ENCODE peak calls at places on chromosomes 13 and 19, in ten cellular contexts. D is COR-L47; I is activated CD4-positive, alpha-beta T cell treated with anti-CD3 and anti-CD28 coated beads, Interleukin-2, amount 50 U/mL, for 24 hours; R is BJ; Y is ascending aorta; N is activated gamma-delta T cell treated with anti-CD3 and anti-CD28 coated beads, Interleukin-2, amount 50 U/mL, for 16 hours; X is tibial nerve; F is GM12864; V is cardiac fibroblast; C is fibroblast of the conjunctiva. U is an unnamed sample.

GRCh38 chr19:31127132-31127967 is 221.9 kb downstream of the TSHZ3 start:
- DNase-seq in R (peak; percentile 94), V (peak; percentile 94), N (no peak), D (no peak), C (no peak), X (no peak), Y (peak; percentile 47), F (no peak), I (no peak), U (no peak)

GRCh38 chr19:46574533-46574932 is 26.6 kb upstream of the CALM3 start:
- DNase-seq in F (no peak), I (peak; percentile 11), N (peak; percentile 1), X (no peak), D (no peak), C (no peak), V (no peak), R (no peak), Y (no peak), U (no peak)

GRCh38 chr13:101621099-101621498 is 168.6 kb downstream of the ITGBL1 start:
- DNase-seq in Y (no peak), D (no peak), F (no peak), C (no peak), X (no peak), I (no peak), V (no peak), R (no peak), N (no peak), U (no peak)

GRCh38 chr13:110471833-110472162 is 89.7 kb downstream of the RAB20 start:
- DNase-seq in I (no peak), V (peak; percentile 81), D (no peak), N (no peak), Y (peak; percentile 78), X (no peak), F (peak; percentile 92), C (no peak), R (no peak), U (peak; percentile 68)

GRCh38 chr19:44587863-44588752 is 25.3 kb upstream of the IGSF23 start:
- DNase-seq in F (no peak), X (no peak), I (no peak), V (peak; percentile 90), Y (no peak), N (no peak), R (peak; percentile 75), C (peak; percentile 94), D (no peak), U (no peak)

GRCh38 chr13:30331331-30331771 is 24.0 kb upstream of the KATNAL1 start:
- DNase-seq in X (no peak), Y (peak; percentile 68), F (no peak), N (no peak), V (no peak), I (no peak), C (no peak), D (no peak), R (no peak), U (no peak)

GRCh38 chr13:100022798-100023197 is 41.2 kb downstream of the ZIC2 start:
- DNase-seq in V (peak; percentile 1), F (no peak), D (no peak), X (no peak), N (no peak), I (no peak), R (no peak), Y (no peak), C (no peak), U (no peak)

GRCh38 chr13:61410669-61411297 is 4.9 kb downstream of the PCDH20 start:
- DNase-seq in R (no peak), F (no peak), D (peak; percentile 8), X (no peak), C (no peak), V (peak; percentile 34), N (no peak), I (no peak), Y (no peak), U (no peak)

GRCh38 chr19:1206063-1206732 is 620 bp downstream of the STK11 start:
- DNase-seq in Y (no peak), D (no peak), N (no peak), F (no peak), V (no peak), C (no peak), R (no peak), I (no peak), X (no peak), U (no peak)

GRCh38 chr13:105465745-105466144 is 1069.7 kb downstream of the EFNB2 start:
- DNase-seq in F (no peak), D (no peak), N (no peak), R (no peak), I (no peak), X (no peak), V (no peak), Y (no peak), C (no peak), U (no peak)

GRCh38 chr13:102933076-102933922 is 87.5 kb downstream of the ERCC5 start:
- DNase-seq in N (no peak), D (no peak), F (no peak), R (no peak), I (no peak), Y (no peak), C (no peak), V (no peak), X (no peak), U (no peak)

GRCh38 chr13:23986619-23987018 is 89.3 kb upstream of the C1QTNF9B start:
- DNase-seq in D (no peak), X (no peak), R (peak; percentile 86), V (peak; percentile 89), Y (no peak), N (no peak), C (peak; percentile 41), F (no peak), I (no peak), U (no peak)